ENCODE peak calls at places on chromosome 2, in six cellular contexts. G, E, C, J, P and B are unnamed samples.

GRCh38 chr2:104976603-104977120 is 61.2 kb upstream of the MRPS9 start:
- DNase-seq in J (peak; percentile 38), C (no peak), G (no peak), E (no peak), P (no peak), B (no peak)

GRCh38 chr2:80102026-80102425 is 202.5 kb downstream of the LRRTM1 start:
- DNase-seq in E (no peak), J (no peak), G (peak; percentile 65), C (no peak), P (no peak), B (no peak)

GRCh38 chr2:46074501-46074900 is 222.7 kb upstream of the EPAS1 start:
- DNase-seq in E (no peak), C (no peak), J (no peak), G (no peak), P (no peak), B (no peak)

GRCh38 chr2:166632616-166633015 is 138.6 kb upstream of the SCN7A start:
- DNase-seq in C (peak; percentile 98), P (no peak), G (peak; percentile 92), E (no peak), J (no peak), B (no peak)

GRCh38 chr2:30234180-30234971 is 3.0 kb downstream of the LBH start:
- DNase-seq in P (no peak), E (no peak), G (peak; percentile 89), C (peak; percentile 94), J (no peak), B (peak; percentile 54)

GRCh38 chr2:126650994-126651393 is 5.0 kb upstream of the GYPC start:
- DNase-seq in J (no peak), P (no peak), C (no peak), E (no peak), G (no peak), B (no peak)

GRCh38 chr2:126864861-126865260 is 33.8 kb upstream of the TEX51 start:
- DNase-seq in P (no peak), J (no peak), E (no peak), C (no peak), G (no peak), B (no peak)

GRCh38 chr2:85675427-85675826 is 7.4 kb upstream of the SFTPB start:
- DNase-seq in P (no peak), J (no peak), E (no peak), C (no peak), G (no peak), B (no peak)

GRCh38 chr2:218075975-218076811 is 7.1 kb downstream of the RUFY4 start:
- DNase-seq in G (no peak), J (no peak), C (no peak), P (no peak), E (no peak), B (no peak)